ENCODE peak calls at places on chromosomes 1 and 21, in five cellular contexts. N is spleen; R is body of pancreas; J is mammary epithelial cell; O is CD8-positive, alpha-beta memory T cell. C is an unnamed sample.

GRCh38 chr1:29083318-29084195 is 40.1 kb downstream of the TMEM200B start:
- DNase-seq in N (no peak), R (no peak), J (no peak), O (no peak), C (no peak)

GRCh38 chr21:42107881-42108553 is 36.9 kb downstream of the UMODL1 start:
- DNase-seq in N (peak; percentile 90), R (peak; percentile 87), J (peak; percentile 60), O (peak; percentile 56), C (peak; percentile 48)

GRCh38 chr1:115238336-115239147 is 99.5 kb downstream of the NGF start:
- DNase-seq in N (no peak), R (peak; percentile 74), J (no peak), O (no peak), C (no peak)

GRCh38 chr21:28633803-28634572 is 358.7 kb downstream of the LTN1 start:
- DNase-seq in N (no peak), R (no peak), J (peak; percentile 89), O (no peak), C (peak; percentile 82)

GRCh38 chr1:44881011-44881632 is 38.1 kb upstream of the PTCH2 start:
- DNase-seq in N (no peak), R (no peak), J (peak; percentile 90), O (no peak), C (peak; percentile 56)

GRCh38 chr1:55388960-55389359 is 173.8 kb upstream of the USP24 start:
- DNase-seq in N (no peak), R (no peak), J (no peak), O (no peak), C (no peak)

GRCh38 chr1:1157033-1157365 is 16.7 kb upstream of the TTLL10 start:
- DNase-seq in N (no peak), R (no peak), J (no peak), O (no peak), C (no peak)

GRCh38 chr1:62184291-62184690 is 10.4 kb upstream of the L1TD1 start:
- DNase-seq in N (peak; percentile 13), R (no peak), J (no peak), O (no peak), C (no peak)

GRCh38 chr21:41803316-41803715 is 36.5 kb upstream of the RIPK4 start:
- DNase-seq in N (no peak), R (no peak), J (peak; percentile 55), O (no peak), C (no peak)

GRCh38 chr1:3431266-3431665 is 23.2 kb upstream of the ARHGEF16 start:
- DNase-seq in N (no peak), R (no peak), J (no peak), O (no peak), C (no peak)

GRCh38 chr1:211647666-211648065 is 27.8 kb downstream of the NEK2 start:
- DNase-seq in N (no peak), R (no peak), J (no peak), O (no peak), C (no peak)

GRCh38 chr1:55916480-55916879 is 662.9 kb downstream of the PLPP3 start:
- DNase-seq in N (no peak), R (no peak), J (peak; percentile 53), O (no peak), C (peak; percentile 68)

GRCh38 chr1:32447469-32448185 is 17.2 kb upstream of the ZBTB8B start:
- DNase-seq in N (no peak), R (no peak), J (peak; percentile 30), O (no peak), C (peak; percentile 39)

GRCh38 chr1:176643536-176643935 is 180.6 kb downstream of the PAPPA2 start:
- DNase-seq in N (no peak), R (no peak), J (peak; percentile 2), O (no peak), C (no peak)

GRCh38 chr1:167148388-167148787 is 54.5 kb downstream of the STYXL2 start:
- DNase-seq in N (no peak), R (no peak), J (no peak), O (no peak), C (no peak)

GRCh38 chr1:16236091-16236494 is 890 bp downstream of the CPLANE2 start:
- DNase-seq in N (no peak), R (peak; percentile 68), J (peak; percentile 64), O (peak; percentile 44), C (peak; percentile 9)

GRCh38 chr1:7824701-7825100 is 28.2 kb downstream of the UTS2 start:
- DNase-seq in N (no peak), R (no peak), J (no peak), O (no peak), C (no peak)

GRCh38 chr1:22245100-22245650 is 102.3 kb upstream of the WNT4 start:
- DNase-seq in N (no peak), R (no peak), J (no peak), O (no peak), C (no peak)

GRCh38 chr1:22245716-22246115 is 102.8 kb upstream of the WNT4 start:
- DNase-seq in N (no peak), R (no peak), J (no peak), O (no peak), C (no peak)

GRCh38 chr1:22248746-22249145 is 105.8 kb upstream of the WNT4 start:
- DNase-seq in N (no peak), R (no peak), J (no peak), O (no peak), C (no peak)

GRCh38 chr1:22247527-22248218 is 104.8 kb upstream of the WNT4 start:
- DNase-seq in N (no peak), R (no peak), J (no peak), O (no peak), C (no peak)

DNA sequence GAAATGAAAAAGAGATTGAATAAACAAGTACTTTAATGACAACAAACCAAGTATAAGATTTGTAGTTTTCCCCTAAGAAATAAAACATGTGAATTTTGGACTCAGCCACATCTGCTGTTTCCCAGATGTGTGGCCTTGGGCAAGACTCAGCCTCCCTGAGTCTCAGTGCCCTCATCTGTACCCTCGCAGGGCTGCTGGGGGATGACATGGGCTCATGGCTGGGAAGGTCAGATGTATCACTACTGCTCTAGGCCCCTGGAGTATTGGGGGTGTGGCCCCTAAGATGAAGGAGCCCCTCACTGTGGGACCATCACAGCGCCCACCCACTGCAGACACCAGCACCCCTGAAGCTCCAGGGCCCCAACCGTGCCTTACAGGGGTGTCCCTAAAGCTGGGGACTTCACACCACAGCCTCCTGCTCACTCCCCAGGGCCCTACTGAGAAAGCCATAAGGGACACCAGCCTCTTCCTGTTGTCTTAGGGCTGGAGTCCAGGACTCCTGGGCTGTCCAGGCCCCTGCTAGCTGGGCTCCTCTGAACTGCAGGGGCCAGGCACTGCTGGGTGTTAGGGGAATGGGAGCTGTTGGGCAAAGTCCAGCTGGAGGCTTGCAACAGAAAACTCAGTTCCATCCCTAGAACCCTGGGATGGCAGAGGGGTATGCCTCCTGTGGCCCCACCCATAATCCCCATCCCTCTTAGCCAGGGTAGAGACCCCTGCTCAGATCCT is 104.0 kb upstream of the WNT4 start:
- DNase-seq in N (no peak), R (no peak), J (no peak), O (no peak), C (no peak)
- H3K4me1 ChIP-seq in N (no peaks in the 10 kb centered on the region), R (no peaks in the 10 kb centered on the region), J (no peaks in the 10 kb centered on the region), O (no peaks in the 10 kb centered on the region), C (no peaks in the 10 kb centered on the region)

GRCh38 chr1:180274221-180274620 is 44.2 kb downstream of the LHX4 start:
- DNase-seq in N (no peak), R (no peak), J (no peak), O (no peak), C (no peak)
- H3K4me1 ChIP-seq in N (no peaks in the 10 kb centered on the region), R (peaks cover 9% of the 10 kb centered on the region), J (peaks cover 5% of the 10 kb centered on the region), O (no peaks in the 10 kb centered on the region), C (no peaks in the 10 kb centered on the region)

GRCh38 chr1:160400284-160400645 is at the start of gene VANGL2:
- DNase-seq in N (peak; percentile 83), R (peak; percentile 87), J (peak; percentile 38), O (peak; percentile 25), C (peak; percentile 89)
- H3K4me1 ChIP-seq in N (peaks cover 5% of the 10 kb centered on the region), R (peaks cover 22% of the 10 kb centered on the region), J (peaks cover 24% of the 10 kb centered on the region), O (peaks cover 5% of the 10 kb centered on the region), C (peaks cover 33% of the 10 kb centered on the region)

GRCh38 chr1:154407021-154407865 is 2.1 kb downstream of the IL6R start:
- DNase-seq in N (no peak), R (no peak), J (peak; percentile 91), O (no peak), C (no peak)
- H3K4me1 ChIP-seq in N (peaks cover 46% of the 10 kb centered on the region), R (peaks cover 39% of the 10 kb centered on the region), J (peaks cover 37% of the 10 kb centered on the region), O (peaks cover 78% of the 10 kb centered on the region), C (peaks cover 7% of the 10 kb centered on the region)